ENCODE peak calls at places on chromosomes 13 and 19, in nine cellular contexts. One of them, this sample, is unnamed. For H3K9me3 and H3K4me1, the result is how much of the 10 kb centered on the place peaks cover.

GRCh38 chr13:80314711-80315505 is 26.0 kb downstream of the SPRY2 start:
- DNase-seq in CD8-positive, alpha-beta T cell: no peak
- DNase-seq in ascending aorta: no peak
- DNase-seq in heart right ventricle: no peak
- DNase-seq in sigmoid colon: no peak
- DNase-seq in colonic mucosa: no peak
- DNase-seq in ovary: no peak
- DNase-seq in naive thymus-derived CD4-positive, alpha-beta T cell: no peak
- DNase-seq in CD4-positive, CD25-positive, alpha-beta regulatory T cell: no peak
- DNase-seq in this sample: no peak

GRCh38 chr13:63433546-63434150 is 2018.0 kb upstream of the PCDH20 start:
- DNase-seq in CD8-positive, alpha-beta T cell: no peak
- DNase-seq in ascending aorta: no peak
- DNase-seq in heart right ventricle: no peak
- DNase-seq in sigmoid colon: no peak
- DNase-seq in colonic mucosa: no peak
- DNase-seq in ovary: no peak
- DNase-seq in naive thymus-derived CD4-positive, alpha-beta T cell: no peak
- DNase-seq in CD4-positive, CD25-positive, alpha-beta regulatory T cell: no peak
- DNase-seq in this sample: no peak

GRCh38 chr13:103903790-103904189 is 837.6 kb upstream of the SLC10A2 start:
- DNase-seq in CD8-positive, alpha-beta T cell: no peak
- DNase-seq in ascending aorta: no peak
- DNase-seq in heart right ventricle: no peak
- DNase-seq in sigmoid colon: no peak
- DNase-seq in colonic mucosa: no peak
- DNase-seq in ovary: no peak
- DNase-seq in naive thymus-derived CD4-positive, alpha-beta T cell: no peak
- DNase-seq in CD4-positive, CD25-positive, alpha-beta regulatory T cell: no peak
- DNase-seq in this sample: no peak

GRCh38 chr19:55086730-55087541 is 11.3 kb downstream of the EPS8L1 start:
- DNase-seq in CD8-positive, alpha-beta T cell: peak
- DNase-seq in ascending aorta: peak
- DNase-seq in heart right ventricle: peak
- DNase-seq in sigmoid colon: peak
- DNase-seq in colonic mucosa: peak
- DNase-seq in ovary: peak
- DNase-seq in naive thymus-derived CD4-positive, alpha-beta T cell: peak
- DNase-seq in CD4-positive, CD25-positive, alpha-beta regulatory T cell: peak
- DNase-seq in this sample: no peak

GRCh38 chr13:42985312-42986175 is 6.5 kb downstream of the EPSTI1 start:
- DNase-seq in CD8-positive, alpha-beta T cell: no peak
- DNase-seq in ascending aorta: no peak
- DNase-seq in heart right ventricle: no peak
- DNase-seq in sigmoid colon: no peak
- DNase-seq in colonic mucosa: peak
- DNase-seq in ovary: no peak
- DNase-seq in naive thymus-derived CD4-positive, alpha-beta T cell: no peak
- DNase-seq in CD4-positive, CD25-positive, alpha-beta regulatory T cell: no peak
- DNase-seq in this sample: no peak

GRCh38 chr13:102045713-102046112 is 356.1 kb downstream of the FGF14 start:
- DNase-seq in CD8-positive, alpha-beta T cell: no peak
- DNase-seq in ascending aorta: no peak
- DNase-seq in heart right ventricle: no peak
- DNase-seq in sigmoid colon: no peak
- DNase-seq in colonic mucosa: no peak
- DNase-seq in ovary: no peak
- DNase-seq in naive thymus-derived CD4-positive, alpha-beta T cell: no peak
- DNase-seq in CD4-positive, CD25-positive, alpha-beta regulatory T cell: no peak
- DNase-seq in this sample: no peak

GRCh38 chr13:20400774-20401173 is 124.9 kb downstream of the CRYL1 start:
- DNase-seq in CD8-positive, alpha-beta T cell: no peak
- DNase-seq in ascending aorta: peak
- DNase-seq in heart right ventricle: no peak
- DNase-seq in sigmoid colon: no peak
- DNase-seq in colonic mucosa: no peak
- DNase-seq in ovary: no peak
- DNase-seq in naive thymus-derived CD4-positive, alpha-beta T cell: no peak
- DNase-seq in CD4-positive, CD25-positive, alpha-beta regulatory T cell: no peak
- DNase-seq in this sample: no peak

GRCh38 chr19:46959962-46960556 is 59.6 kb upstream of the NPAS1 start:
- DNase-seq in CD8-positive, alpha-beta T cell: no peak
- DNase-seq in ascending aorta: no peak
- DNase-seq in heart right ventricle: no peak
- DNase-seq in sigmoid colon: no peak
- DNase-seq in colonic mucosa: no peak
- DNase-seq in ovary: no peak
- DNase-seq in naive thymus-derived CD4-positive, alpha-beta T cell: no peak
- DNase-seq in CD4-positive, CD25-positive, alpha-beta regulatory T cell: no peak
- DNase-seq in this sample: no peak

GRCh38 chr19:5250127-5250659 is 90.4 kb downstream of the PTPRS start:
- DNase-seq in CD8-positive, alpha-beta T cell: no peak
- DNase-seq in ascending aorta: peak
- DNase-seq in heart right ventricle: peak
- DNase-seq in sigmoid colon: peak
- DNase-seq in colonic mucosa: no peak
- DNase-seq in ovary: no peak
- DNase-seq in naive thymus-derived CD4-positive, alpha-beta T cell: no peak
- DNase-seq in CD4-positive, CD25-positive, alpha-beta regulatory T cell: no peak
- DNase-seq in this sample: no peak

GRCh38 chr13:110322126-110322827 is 15.2 kb downstream of the COL4A2 start:
- DNase-seq in CD8-positive, alpha-beta T cell: no peak
- DNase-seq in ascending aorta: peak
- DNase-seq in heart right ventricle: no peak
- DNase-seq in sigmoid colon: peak
- DNase-seq in colonic mucosa: no peak
- DNase-seq in ovary: no peak
- DNase-seq in naive thymus-derived CD4-positive, alpha-beta T cell: no peak
- DNase-seq in CD4-positive, CD25-positive, alpha-beta regulatory T cell: no peak
- DNase-seq in this sample: no peak

GRCh38 chr19:54434862-54435174 is 14.2 kb upstream of the LENG8 start:
- DNase-seq in CD8-positive, alpha-beta T cell: no peak
- DNase-seq in ascending aorta: no peak
- DNase-seq in heart right ventricle: no peak
- DNase-seq in sigmoid colon: no peak
- DNase-seq in colonic mucosa: no peak
- DNase-seq in ovary: no peak
- DNase-seq in naive thymus-derived CD4-positive, alpha-beta T cell: no peak
- DNase-seq in CD4-positive, CD25-positive, alpha-beta regulatory T cell: peak
- DNase-seq in this sample: no peak

GRCh38 chr13:114248011-114248410 is 13.3 kb downstream of the CDC16 start:
- DNase-seq in CD8-positive, alpha-beta T cell: no peak
- DNase-seq in ascending aorta: no peak
- DNase-seq in heart right ventricle: no peak
- DNase-seq in sigmoid colon: no peak
- DNase-seq in colonic mucosa: no peak
- DNase-seq in ovary: no peak
- DNase-seq in naive thymus-derived CD4-positive, alpha-beta T cell: no peak
- DNase-seq in CD4-positive, CD25-positive, alpha-beta regulatory T cell: no peak
- DNase-seq in this sample: no peak

GRCh38 chr13:36918246-36919060 is 1.6 kb downstream of the SMAD9 start:
- DNase-seq in CD8-positive, alpha-beta T cell: no peak
- DNase-seq in ascending aorta: no peak
- DNase-seq in heart right ventricle: no peak
- DNase-seq in sigmoid colon: no peak
- DNase-seq in colonic mucosa: no peak
- DNase-seq in ovary: no peak
- DNase-seq in naive thymus-derived CD4-positive, alpha-beta T cell: no peak
- DNase-seq in CD4-positive, CD25-positive, alpha-beta regulatory T cell: no peak
- DNase-seq in this sample: no peak

GRCh38 chr19:11171144-11171543 is 15.6 kb upstream of the SPC24 start:
- DNase-seq in CD8-positive, alpha-beta T cell: no peak
- DNase-seq in ascending aorta: no peak
- DNase-seq in heart right ventricle: no peak
- DNase-seq in sigmoid colon: no peak
- DNase-seq in colonic mucosa: no peak
- DNase-seq in ovary: no peak
- DNase-seq in naive thymus-derived CD4-positive, alpha-beta T cell: no peak
- DNase-seq in CD4-positive, CD25-positive, alpha-beta regulatory T cell: no peak
- DNase-seq in this sample: no peak

GRCh38 chr19:7397687-7398086 is 49.0 kb downstream of the ARHGEF18 start:
- DNase-seq in CD8-positive, alpha-beta T cell: no peak
- DNase-seq in ascending aorta: no peak
- DNase-seq in heart right ventricle: no peak
- DNase-seq in sigmoid colon: no peak
- DNase-seq in colonic mucosa: no peak
- DNase-seq in ovary: no peak
- DNase-seq in naive thymus-derived CD4-positive, alpha-beta T cell: no peak
- DNase-seq in CD4-positive, CD25-positive, alpha-beta regulatory T cell: no peak
- DNase-seq in this sample: no peak

GRCh38 chr19:31491246-31491645 is 142.0 kb upstream of the TSHZ3 start:
- DNase-seq in CD8-positive, alpha-beta T cell: no peak
- DNase-seq in ascending aorta: no peak
- DNase-seq in heart right ventricle: no peak
- DNase-seq in sigmoid colon: no peak
- DNase-seq in colonic mucosa: no peak
- DNase-seq in ovary: no peak
- DNase-seq in naive thymus-derived CD4-positive, alpha-beta T cell: no peak
- DNase-seq in CD4-positive, CD25-positive, alpha-beta regulatory T cell: no peak
- DNase-seq in this sample: no peak

GRCh38 chr19:34306213-34306661 is 51.9 kb downstream of the GARRE1 start:
- DNase-seq in CD8-positive, alpha-beta T cell: no peak
- DNase-seq in ascending aorta: peak
- DNase-seq in heart right ventricle: no peak
- DNase-seq in sigmoid colon: no peak
- DNase-seq in colonic mucosa: peak
- DNase-seq in ovary: no peak
- DNase-seq in naive thymus-derived CD4-positive, alpha-beta T cell: no peak
- DNase-seq in CD4-positive, CD25-positive, alpha-beta regulatory T cell: no peak
- DNase-seq in this sample: no peak

GRCh38 chr19:12270854-12271253 is 23.8 kb downstream of the ZNF44 start:
- DNase-seq in CD8-positive, alpha-beta T cell: no peak
- DNase-seq in ascending aorta: no peak
- DNase-seq in heart right ventricle: no peak
- DNase-seq in sigmoid colon: no peak
- DNase-seq in colonic mucosa: no peak
- DNase-seq in ovary: no peak
- DNase-seq in naive thymus-derived CD4-positive, alpha-beta T cell: no peak
- DNase-seq in CD4-positive, CD25-positive, alpha-beta regulatory T cell: no peak
- DNase-seq in this sample: no peak
- H3K9me3 ChIP-seq in CD8-positive, alpha-beta T cell: under half
- H3K9me3 ChIP-seq in ascending aorta: half or more
- H3K9me3 ChIP-seq in heart right ventricle: under half
- H3K9me3 ChIP-seq in sigmoid colon: under half
- H3K9me3 ChIP-seq in colonic mucosa: under half
- H3K9me3 ChIP-seq in ovary: under half
- H3K9me3 ChIP-seq in naive thymus-derived CD4-positive, alpha-beta T cell: under half
- H3K9me3 ChIP-seq in CD4-positive, CD25-positive, alpha-beta regulatory T cell: half or more
- H3K9me3 ChIP-seq in this sample: half or more

DNA sequence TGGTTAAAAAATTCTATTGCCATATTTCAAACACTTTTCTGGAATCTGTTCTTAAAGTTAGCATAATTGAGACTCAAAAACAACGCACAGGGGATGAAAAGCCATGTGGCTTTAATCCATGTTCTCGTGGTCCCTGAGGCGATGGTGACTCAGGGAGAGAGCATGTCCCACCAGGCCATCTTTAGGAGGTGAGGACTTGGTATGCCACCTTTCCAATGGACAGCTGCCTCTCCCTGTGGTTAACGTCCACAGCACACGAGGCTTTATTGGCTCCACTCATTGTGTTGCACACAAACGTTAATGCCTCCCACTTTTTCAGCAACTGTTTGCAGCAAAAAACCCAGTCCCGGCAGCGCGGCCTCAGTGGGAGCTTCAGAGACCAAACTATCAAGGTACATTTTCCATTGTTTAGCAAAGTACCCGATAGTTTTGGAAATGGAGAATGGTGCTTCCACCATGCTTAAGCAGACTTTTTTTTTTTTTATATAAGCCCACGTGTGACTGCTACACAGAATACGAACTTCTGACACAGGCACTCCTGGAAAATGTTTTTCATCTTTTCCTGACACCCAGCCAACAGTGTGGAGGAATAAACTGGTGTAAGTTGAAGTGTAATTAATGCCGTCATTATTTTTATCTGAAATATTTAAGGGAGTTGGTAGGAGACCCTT is 51.2 kb downstream of the EFNB2 start:
- DNase-seq in CD8-positive, alpha-beta T cell: no peak
- DNase-seq in ascending aorta: no peak
- DNase-seq in heart right ventricle: no peak
- DNase-seq in sigmoid colon: no peak
- DNase-seq in colonic mucosa: no peak
- DNase-seq in ovary: no peak
- DNase-seq in naive thymus-derived CD4-positive, alpha-beta T cell: no peak
- DNase-seq in CD4-positive, CD25-positive, alpha-beta regulatory T cell: no peak
- DNase-seq in this sample: no peak
- H3K4me1 ChIP-seq in CD8-positive, alpha-beta T cell: under half
- H3K4me1 ChIP-seq in ascending aorta: under half
- H3K4me1 ChIP-seq in heart right ventricle: under half
- H3K4me1 ChIP-seq in sigmoid colon: half or more
- H3K4me1 ChIP-seq in colonic mucosa: under half
- H3K4me1 ChIP-seq in ovary: under half
- H3K4me1 ChIP-seq in naive thymus-derived CD4-positive, alpha-beta T cell: under half
- H3K4me1 ChIP-seq in CD4-positive, CD25-positive, alpha-beta regulatory T cell: under half
- H3K4me1 ChIP-seq in this sample: under half

GRCh38 chr19:20470345-20471119 is 95.0 kb downstream of the ZNF737 start:
- DNase-seq in CD8-positive, alpha-beta T cell: no peak
- DNase-seq in ascending aorta: no peak
- DNase-seq in heart right ventricle: no peak
- DNase-seq in sigmoid colon: no peak
- DNase-seq in colonic mucosa: no peak
- DNase-seq in ovary: peak
- DNase-seq in naive thymus-derived CD4-positive, alpha-beta T cell: no peak
- DNase-seq in CD4-positive, CD25-positive, alpha-beta regulatory T cell: no peak
- DNase-seq in this sample: no peak

GRCh38 chr19:20471441-20471840 is 94.1 kb downstream of the ZNF737 start:
- DNase-seq in CD8-positive, alpha-beta T cell: no peak
- DNase-seq in ascending aorta: no peak
- DNase-seq in heart right ventricle: no peak
- DNase-seq in sigmoid colon: no peak
- DNase-seq in colonic mucosa: no peak
- DNase-seq in ovary: no peak
- DNase-seq in naive thymus-derived CD4-positive, alpha-beta T cell: no peak
- DNase-seq in CD4-positive, CD25-positive, alpha-beta regulatory T cell: no peak
- DNase-seq in this sample: no peak

DNA sequence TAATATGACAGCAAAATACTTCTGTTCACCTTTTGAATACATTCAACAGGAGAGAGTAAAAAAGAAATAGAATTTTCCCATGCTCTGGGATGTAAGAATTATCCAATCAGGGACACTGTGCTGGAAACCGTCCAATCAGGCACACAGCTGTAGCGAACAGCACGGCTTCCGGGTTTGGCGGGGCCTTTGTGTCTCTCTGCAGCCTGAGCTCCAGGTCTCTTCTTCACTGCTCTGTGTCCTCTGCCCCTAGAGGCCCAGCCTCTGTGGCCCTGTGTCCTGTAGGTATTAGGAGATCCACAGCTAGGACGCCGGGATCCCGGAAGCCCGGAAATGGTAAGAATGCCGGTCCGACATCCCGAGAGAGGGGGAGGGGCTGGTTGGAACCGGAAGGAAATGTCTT is 92.7 kb downstream of the ZNF737 start:
- DNase-seq in CD8-positive, alpha-beta T cell: no peak
- DNase-seq in ascending aorta: no peak
- DNase-seq in heart right ventricle: no peak
- DNase-seq in sigmoid colon: no peak
- DNase-seq in colonic mucosa: no peak
- DNase-seq in ovary: no peak
- DNase-seq in naive thymus-derived CD4-positive, alpha-beta T cell: no peak
- DNase-seq in CD4-positive, CD25-positive, alpha-beta regulatory T cell: no peak
- DNase-seq in this sample: no peak
- H3K9me3 ChIP-seq in CD8-positive, alpha-beta T cell: under half
- H3K9me3 ChIP-seq in ascending aorta: under half
- H3K9me3 ChIP-seq in heart right ventricle: under half
- H3K9me3 ChIP-seq in sigmoid colon: under half
- H3K9me3 ChIP-seq in colonic mucosa: under half
- H3K9me3 ChIP-seq in ovary: under half
- H3K9me3 ChIP-seq in naive thymus-derived CD4-positive, alpha-beta T cell: under half
- H3K9me3 ChIP-seq in CD4-positive, CD25-positive, alpha-beta regulatory T cell: under half
- H3K9me3 ChIP-seq in this sample: under half

GRCh38 chr13:93227906-93228801 is 1.5 kb downstream of the GPC6 start:
- DNase-seq in CD8-positive, alpha-beta T cell: no peak
- DNase-seq in ascending aorta: peak
- DNase-seq in heart right ventricle: peak
- DNase-seq in sigmoid colon: peak
- DNase-seq in colonic mucosa: peak
- DNase-seq in ovary: peak
- DNase-seq in naive thymus-derived CD4-positive, alpha-beta T cell: no peak
- DNase-seq in CD4-positive, CD25-positive, alpha-beta regulatory T cell: no peak
- DNase-seq in this sample: no peak
- H3K4me1 ChIP-seq in CD8-positive, alpha-beta T cell: under half
- H3K4me1 ChIP-seq in ascending aorta: under half
- H3K4me1 ChIP-seq in heart right ventricle: under half
- H3K4me1 ChIP-seq in sigmoid colon: under half
- H3K4me1 ChIP-seq in colonic mucosa: under half
- H3K4me1 ChIP-seq in ovary: under half
- H3K4me1 ChIP-seq in naive thymus-derived CD4-positive, alpha-beta T cell: under half
- H3K4me1 ChIP-seq in CD4-positive, CD25-positive, alpha-beta regulatory T cell: under half
- H3K4me1 ChIP-seq in this sample: under half

This sample was measured in CD4-positive, alpha-beta memory T cell.